ENCODE peak calls at places on chromosomes 4 and X, in eight cellular contexts. T, I, F, N, X, B, L and H are unnamed samples.

GRCh38 chr4:135177323-135177722 is 975.7 kb upstream of the PABPC4L start:
- DNase-seq in T (no peak), L (no peak), F (no peak), N (no peak), I (no peak), B (no peak), X (no peak), H (no peak)

GRCh38 chrX:136386821-136387220 is 86.1 kb downstream of the ADGRG4 start:
- DNase-seq in I (no peak), X (no peak), T (no peak), F (no peak), B (no peak), L (no peak), N (no peak), H (no peak)

GRCh38 chr4:76886848-76887441 is 11.0 kb downstream of the SOWAHB start:
- DNase-seq in I (no peak), B (no peak), N (no peak), L (no peak), T (no peak), X (no peak), F (no peak), H (no peak)

GRCh38 chrX:48590203-48591103 is 6.8 kb upstream of the WDR13 start:
- DNase-seq in X (no peak), T (no peak), N (no peak), I (no peak), B (no peak), F (no peak), L (no peak), H (no peak)

GRCh38 chrX:48897157-48897620 is 379 bp downstream of the TIMM17B start:
- DNase-seq in N (peak), T (peak), I (peak), X (no peak), F (peak), B (peak), L (peak), H (peak)

GRCh38 chr4:134634301-134634700 is 432.7 kb upstream of the PABPC4L start:
- DNase-seq in I (no peak), L (no peak), X (no peak), B (no peak), T (no peak), F (no peak), N (no peak), H (no peak)

GRCh38 chrX:147738260-147738659 is 173.5 kb upstream of the FMR1 start:
- DNase-seq in X (no peak), T (no peak), I (no peak), L (no peak), B (no peak), F (no peak), N (no peak), H (no peak)

GRCh38 chr4:85681194-85681803 is 206.3 kb downstream of the ARHGAP24 start:
- DNase-seq in F (peak), I (no peak), T (no peak), B (no peak), L (no peak), N (no peak), X (peak), H (peak)

GRCh38 chrX:1491851-1492349 is 39.2 kb upstream of the ASMTL start:
- DNase-seq in N (no peak), X (no peak), L (no peak), B (no peak), I (no peak), T (no peak), F (no peak), H (peak)

GRCh38 chr4:3168029-3168428 is 80.9 kb upstream of the MSANTD1 start:
- DNase-seq in I (no peak), F (peak), B (no peak), N (no peak), L (no peak), X (no peak), T (no peak), H (no peak)

GRCh38 chr4:156971623-156972369 is at the start of gene PDGFC:
- DNase-seq in T (peak), F (peak), B (peak), N (peak), I (peak), X (peak), L (peak), H (no peak)

GRCh38 chrX:15579778-15580747 is 20.7 kb downstream of the ACE2 start:
- DNase-seq in X (no peak), F (peak), B (no peak), L (no peak), N (no peak), I (peak), T (no peak), H (no peak)

GRCh38 chr4:95049838-95050237 is 292.1 kb downstream of the BMPR1B start:
- DNase-seq in I (peak), N (no peak), B (no peak), L (no peak), F (no peak), T (no peak), X (no peak), H (no peak)

GRCh38 chr4:139770361-139770760 is 104.7 kb downstream of the MGST2 start:
- DNase-seq in X (no peak), F (no peak), I (no peak), N (peak), T (no peak), L (no peak), B (no peak), H (no peak)

GRCh38 chrX:107718156-107718621 is 57.4 kb downstream of the TSC22D3 start:
- DNase-seq in L (peak), B (peak), N (peak), I (peak), T (peak), F (peak), X (peak), H (peak)

GRCh38 chr4:30716671-30717207 is 3.4 kb upstream of the PCDH7 start:
- DNase-seq in I (no peak), T (no peak), N (no peak), X (no peak), L (no peak), B (no peak), F (no peak), H (no peak)

GRCh38 chr4:144355809-144356757 is 215.6 kb upstream of the GYPA start:
- DNase-seq in I (no peak), N (no peak), B (no peak), X (no peak), L (no peak), T (no peak), F (peak), H (no peak)

GRCh38 chrX:45233541-45233940 is 32.9 kb upstream of the DIPK2B start:
- DNase-seq in N (no peak), I (no peak), B (no peak), T (no peak), F (peak), L (no peak), X (no peak), H (no peak)

GRCh38 chr4:2436301-2436700 is 17.5 kb downstream of the CFAP99 start:
- DNase-seq in B (no peak), T (no peak), L (no peak), N (no peak), F (no peak), I (no peak), X (no peak), H (no peak)

GRCh38 chr4:3680656-3681055 is 85.5 kb upstream of the ADRA2C start:
- DNase-seq in B (no peak), X (no peak), F (no peak), I (no peak), N (no peak), L (peak), T (no peak), H (no peak)

GRCh38 chr4:86856896-86857295 is 7.7 kb upstream of the SLC10A6 start:
- DNase-seq in I (no peak), T (no peak), B (no peak), N (no peak), X (no peak), L (no peak), F (no peak), H (no peak)
- TF ChIP-seq CTCF in I (no peak), T (no peak), B (no peak), N (no peak), X (no peak), L (no peak), F (no peak), H (no peak)

GRCh38 chr4:149841686-149842085 is 26.0 kb upstream of the IQCM start:
- DNase-seq in B (no peak), L (no peak), I (no peak), F (no peak), T (no peak), N (no peak), X (no peak), H (no peak)
- H3K27ac ChIP-seq in B (no peak), L (no peak), I (no peak), F (no peak), T (no peak), N (no peak), X (no peak), H (no peak)

DNA sequence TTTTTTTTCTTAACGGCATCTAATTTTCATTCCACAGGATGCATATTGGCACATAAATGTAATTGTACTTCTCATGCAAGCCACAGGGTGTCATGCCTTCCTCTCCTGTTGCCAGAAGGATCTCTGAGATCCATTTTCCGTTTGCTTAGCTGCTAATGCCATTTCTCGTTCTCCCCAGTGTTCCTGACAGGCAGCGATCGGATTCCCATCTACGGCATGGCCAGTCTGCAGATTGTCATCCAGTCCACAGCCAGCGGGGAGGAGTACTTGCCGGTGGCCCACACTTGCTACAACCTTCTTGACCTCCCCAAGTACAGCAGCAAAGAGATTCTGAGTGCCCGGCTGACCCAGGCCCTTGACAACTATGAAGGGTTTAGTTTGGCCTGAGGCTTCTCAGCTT is 8.9 kb upstream of the NAP1L5 start:
- DNase-seq in N (peak), B (no peak), L (no peak), T (no peak), F (no peak), I (peak), X (no peak), H (no peak)
- TF ChIP-seq CTCF in N (peak), B (peak), L (peak), T (peak), F (peak), I (peak), X (peak), H (peak)

GRCh38 chr4:153142700-153143438 is 61.4 kb upstream of the TRIM2 start:
- DNase-seq in B (peak), T (peak), I (peak), L (peak), N (peak), F (peak), X (no peak), H (peak)

GRCh38 chr4:153143527-153144348 is 60.5 kb upstream of the TRIM2 start:
- DNase-seq in N (no peak), X (no peak), F (no peak), T (no peak), I (no peak), B (no peak), L (no peak), H (peak)

GRCh38 chr4:153141238-153141637 is 63.0 kb upstream of the TRIM2 start:
- DNase-seq in N (no peak), X (no peak), B (no peak), L (no peak), T (no peak), F (no peak), I (no peak), H (no peak)

GRCh38 chr4:153148796-153149195 is 55.4 kb upstream of the TRIM2 start:
- DNase-seq in L (no peak), T (no peak), X (no peak), I (no peak), F (no peak), B (no peak), N (no peak), H (no peak)

DNA sequence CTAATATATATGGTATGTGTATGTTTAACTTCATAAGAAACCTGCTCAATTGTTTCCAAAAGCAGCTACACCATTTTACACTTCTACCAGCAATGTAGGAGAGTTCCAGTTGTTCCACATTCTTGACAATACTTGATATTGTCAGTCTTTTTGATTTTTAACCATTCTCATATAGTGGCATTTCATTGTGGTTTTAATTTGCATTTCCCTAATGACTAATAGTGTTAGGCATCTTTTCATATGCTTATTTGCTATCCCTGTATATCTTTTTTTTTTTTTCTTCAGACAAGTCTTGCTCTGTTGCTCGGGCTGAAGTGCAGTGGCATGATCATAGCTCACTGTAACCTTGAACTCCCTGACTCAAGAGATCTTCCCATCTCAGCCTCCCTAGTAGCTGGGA is 58.2 kb upstream of the TRIM2 start:
- DNase-seq in F (peak), L (no peak), X (no peak), B (no peak), I (no peak), N (no peak), T (no peak), H (no peak)
- H3K27ac ChIP-seq in F (no peak), L (no peak), X (no peak), B (no peak), I (no peak), N (no peak), T (no peak), H (no peak)

GRCh38 chr4:181578911-181579310 is 664.3 kb upstream of the TENM3 start:
- DNase-seq in I (no peak), F (no peak), X (no peak), B (no peak), N (no peak), T (no peak), L (no peak), H (no peak)

GRCh38 chr4:181582595-181582994 is 660.6 kb upstream of the TENM3 start:
- DNase-seq in T (no peak), I (no peak), L (no peak), B (no peak), N (no peak), X (no peak), F (no peak), H (no peak)
- TF ChIP-seq CTCF in T (no peak), I (no peak), L (no peak), B (no peak), N (no peak), X (no peak), F (no peak), H (no peak)

GRCh38 chr4:1109332-1109731 is 4.0 kb downstream of the RNF212 start:
- DNase-seq in L (no peak), X (no peak), I (no peak), F (no peak), T (no peak), B (no peak), N (no peak), H (no peak)
- H3K27ac ChIP-seq in L (no peak), X (no peak), I (no peak), F (no peak), T (no peak), B (no peak), N (no peak), H (no peak)

GRCh38 chrX:79524642-79525041 is 157.5 kb upstream of the ITM2A start:
- DNase-seq in N (no peak), X (no peak), T (no peak), L (no peak), B (no peak), F (no peak), I (no peak), H (no peak)
- TF ChIP-seq CTCF in N (no peak), X (no peak), T (peak), L (no peak), B (no peak), F (peak), I (no peak), H (peak)

GRCh38 chr4:40199179-40199670 is 2.4 kb downstream of the RHOH start:
- DNase-seq in X (no peak), T (no peak), B (no peak), I (no peak), L (no peak), F (no peak), N (no peak), H (no peak)
- H3K27ac ChIP-seq in X (no peak), T (no peak), B (no peak), I (no peak), L (peak), F (no peak), N (no peak), H (peak)

DNA sequence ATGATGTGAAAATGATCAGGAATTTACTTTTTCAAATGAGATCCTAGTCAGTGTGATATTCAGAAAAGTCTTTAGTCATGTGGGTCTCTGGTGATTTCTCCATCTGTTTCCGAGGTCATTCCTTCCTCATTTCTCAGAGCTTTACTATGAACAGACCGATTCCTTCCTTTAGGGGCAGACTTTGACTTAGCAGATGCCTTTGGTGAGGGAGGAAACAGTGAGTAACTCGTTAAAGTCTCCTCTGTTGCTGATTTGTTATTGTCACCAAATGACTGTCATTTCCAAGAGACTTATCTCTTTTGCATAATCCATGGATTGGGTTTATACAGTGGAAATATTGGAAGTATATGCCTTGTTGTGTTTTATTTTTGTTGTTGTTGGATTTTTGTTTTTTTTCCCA is 76.2 kb upstream of the CD99 start:
- DNase-seq in N (no peak), L (no peak), B (no peak), I (no peak), T (no peak), X (no peak), F (peak), H (no peak)
- TF ChIP-seq CTCF in N (peak), L (peak), B (no peak), I (no peak), T (no peak), X (peak), F (peak), H (no peak)